ENCODE peak calls at places on chromosomes 6 and 20, in four cellular contexts. One of them, this sample, is unnamed.

GRCh38 chr6:30720738-30721197 is 616 bp downstream of the TUBB start:
- DNase-seq in NCI-H1417: peak; percentile 78
- DNase-seq in naive thymus-derived CD8-positive, alpha-beta T cell: peak; percentile 60
- DNase-seq in stimulated activated CD8-positive, alpha-beta memory T cell treated with anti-CD3 and anti-CD28 coated beads, Interleukin-4, amount 100 ng/mL, for 48 hours: peak; percentile 77
- DNase-seq in this sample: peak; percentile 76

GRCh38 chr6:17394192-17394611 is 807 bp downstream of the CAP2 start:
- DNase-seq in NCI-H1417: no peak
- DNase-seq in naive thymus-derived CD8-positive, alpha-beta T cell: no peak
- DNase-seq in stimulated activated CD8-positive, alpha-beta memory T cell treated with anti-CD3 and anti-CD28 coated beads, Interleukin-4, amount 100 ng/mL, for 48 hours: peak; percentile 24
- DNase-seq in this sample: peak; percentile 44

GRCh38 chr6:3905853-3906190 is 56.6 kb downstream of the FAM50B start:
- DNase-seq in NCI-H1417: no peak
- DNase-seq in stimulated activated CD8-positive, alpha-beta memory T cell treated with anti-CD3 and anti-CD28 coated beads, Interleukin-4, amount 100 ng/mL, for 48 hours: no peak
- DNase-seq in naive thymus-derived CD8-positive, alpha-beta T cell: no peak
- DNase-seq in this sample: no peak

GRCh38 chr6:141988327-141988726 is 144.4 kb upstream of the GJE1 start:
- DNase-seq in naive thymus-derived CD8-positive, alpha-beta T cell: no peak
- DNase-seq in NCI-H1417: no peak
- DNase-seq in stimulated activated CD8-positive, alpha-beta memory T cell treated with anti-CD3 and anti-CD28 coated beads, Interleukin-4, amount 100 ng/mL, for 48 hours: no peak
- DNase-seq in this sample: no peak

GRCh38 chr6:33816911-33817310 is 13.1 kb upstream of the MLN start:
- DNase-seq in naive thymus-derived CD8-positive, alpha-beta T cell: no peak
- DNase-seq in stimulated activated CD8-positive, alpha-beta memory T cell treated with anti-CD3 and anti-CD28 coated beads, Interleukin-4, amount 100 ng/mL, for 48 hours: no peak
- DNase-seq in NCI-H1417: no peak
- DNase-seq in this sample: no peak

GRCh38 chr20:9408422-9409300 is 105.7 kb upstream of the LAMP5 start:
- DNase-seq in NCI-H1417: no peak
- DNase-seq in naive thymus-derived CD8-positive, alpha-beta T cell: no peak
- DNase-seq in stimulated activated CD8-positive, alpha-beta memory T cell treated with anti-CD3 and anti-CD28 coated beads, Interleukin-4, amount 100 ng/mL, for 48 hours: no peak
- DNase-seq in this sample: no peak

GRCh38 chr6:46734867-46735719 is at the start of gene PLA2G7:
- DNase-seq in stimulated activated CD8-positive, alpha-beta memory T cell treated with anti-CD3 and anti-CD28 coated beads, Interleukin-4, amount 100 ng/mL, for 48 hours: no peak
- DNase-seq in naive thymus-derived CD8-positive, alpha-beta T cell: no peak
- DNase-seq in NCI-H1417: peak; percentile 76
- DNase-seq in this sample: peak; percentile 34

GRCh38 chr6:12440981-12441380 is 150.8 kb downstream of the EDN1 start:
- DNase-seq in stimulated activated CD8-positive, alpha-beta memory T cell treated with anti-CD3 and anti-CD28 coated beads, Interleukin-4, amount 100 ng/mL, for 48 hours: no peak
- DNase-seq in NCI-H1417: no peak
- DNase-seq in naive thymus-derived CD8-positive, alpha-beta T cell: no peak
- DNase-seq in this sample: no peak

GRCh38 chr6:41153992-41154625 is at the start of gene TREML1:
- DNase-seq in naive thymus-derived CD8-positive, alpha-beta T cell: no peak
- DNase-seq in stimulated activated CD8-positive, alpha-beta memory T cell treated with anti-CD3 and anti-CD28 coated beads, Interleukin-4, amount 100 ng/mL, for 48 hours: no peak
- DNase-seq in NCI-H1417: no peak
- DNase-seq in this sample: no peak

GRCh38 chr6:37982320-37982719 is 162.8 kb downstream of the ZFAND3 start:
- DNase-seq in stimulated activated CD8-positive, alpha-beta memory T cell treated with anti-CD3 and anti-CD28 coated beads, Interleukin-4, amount 100 ng/mL, for 48 hours: no peak
- DNase-seq in naive thymus-derived CD8-positive, alpha-beta T cell: no peak
- DNase-seq in NCI-H1417: no peak
- DNase-seq in this sample: no peak

This sample was measured in NCI-H345.